ENCODE peak calls at places on chromosomes 12 and 14, in five cellular contexts. Q is vagina, L is NCI-H774, U is NCI-H1930, E is endothelial cell. G is an unnamed sample.

GRCh38 chr12:68577949-68578348 is 32.8 kb upstream of the RAP1B start:
- DNase-seq in Q (no peak), L (no peak), U (no peak), E (no peak), G (no peak)

GRCh38 chr12:42819801-42820200 is 230.3 kb upstream of the PRICKLE1 start:
- DNase-seq in Q (no peak), L (no peak), U (no peak), E (no peak), G (no peak)

GRCh38 chr12:118979763-118980406 is 1.5 kb upstream of the SRRM4 start:
- DNase-seq in Q (no peak), L (peak; percentile 85), U (peak; percentile 58), E (peak; percentile 79), G (peak; percentile 83)

GRCh38 chr14:58607571-58608317 is 30.0 kb upstream of the DACT1 start:
- DNase-seq in Q (no peak), L (no peak), U (no peak), E (no peak), G (no peak)

GRCh38 chr12:7065073-7065623 is 4.6 kb downstream of the C1S start:
- DNase-seq in Q (no peak), L (no peak), U (no peak), E (no peak), G (no peak)

GRCh38 chr12:124567035-124567672 is at the start of gene NCOR2:
- DNase-seq in Q (no peak), L (no peak), U (no peak), E (no peak), G (no peak)

GRCh38 chr12:12898911-12899511 is 7.6 kb downstream of the GPRC5A start:
- DNase-seq in Q (no peak), L (no peak), U (no peak), E (no peak), G (no peak)

GRCh38 chr12:25241171-25242020 is 9.3 kb downstream of the KRAS start:
- DNase-seq in Q (no peak), L (peak; percentile 16), U (no peak), E (no peak), G (no peak)

GRCh38 chr14:22478670-22479069 is 110.4 kb downstream of the DAD1 start:
- DNase-seq in Q (no peak), L (no peak), U (no peak), E (no peak), G (no peak)

GRCh38 chr14:102772781-102773570 is 4.3 kb upstream of the TRAF3 start:
- DNase-seq in Q (no peak), L (no peak), U (no peak), E (peak; percentile 63), G (peak; percentile 12)